ENCODE peak calls at places on chromosomes 16 and 17, in five cellular contexts. M is CD8-positive, alpha-beta T cell; A is GM06990; G is tibial artery; P is coronary artery. L is an unnamed sample.

GRCh38 chr17:38729886-38730525 is at the start of gene CISD3:
- DNase-seq in M (peak), A (peak), G (peak), P (peak), L (no peak)

GRCh38 chr16:64065523-64065922 is 1056.3 kb downstream of the CDH11 start:
- DNase-seq in M (no peak), A (no peak), G (no peak), P (no peak), L (no peak)

GRCh38 chr17:6712058-6712853 is 913 bp downstream of the SLC13A5 start:
- DNase-seq in M (no peak), A (no peak), G (no peak), P (no peak), L (no peak)

GRCh38 chr17:80909635-80910034 is 82.0 kb upstream of the CHMP6 start:
- DNase-seq in M (no peak), A (no peak), G (no peak), P (no peak), L (no peak)

GRCh38 chr16:25110392-25110947 is 1.1 kb upstream of the LCMT1 start:
- DNase-seq in M (no peak), A (no peak), G (no peak), P (no peak), L (no peak)

GRCh38 chr17:41617698-41618097 is 5.1 kb upstream of the KRT16 start:
- DNase-seq in M (no peak), A (no peak), G (no peak), P (no peak), L (no peak)

GRCh38 chr17:44004077-44004760 is at the start of gene NAGS:
- DNase-seq in M (no peak), A (no peak), G (no peak), P (no peak), L (no peak)

GRCh38 chr17:76866774-76867577 is 1.2 kb upstream of the MGAT5B start:
- DNase-seq in M (no peak), A (no peak), G (no peak), P (no peak), L (no peak)

GRCh38 chr17:80125656-80126448 is 21.1 kb downstream of the EIF4A3 start:
- DNase-seq in M (no peak), A (no peak), G (no peak), P (no peak), L (no peak)

GRCh38 chr16:64206877-64207276 is 915.0 kb downstream of the CDH11 start:
- DNase-seq in M (no peak), A (no peak), G (no peak), P (no peak), L (no peak)

GRCh38 chr17:79728908-79729471 is 1.8 kb upstream of the ENPP7 start:
- DNase-seq in M (no peak), A (no peak), G (no peak), P (no peak), L (no peak)

GRCh38 chr16:85829751-85830445 is 30.4 kb downstream of the COX4I1 start:
- DNase-seq in M (no peak), A (no peak), G (peak), P (no peak), L (no peak)

GRCh38 chr16:85833540-85833914 is 34.0 kb downstream of the COX4I1 start:
- DNase-seq in M (no peak), A (no peak), G (no peak), P (no peak), L (no peak)

GRCh38 chr16:85835227-85835751 is 35.8 kb downstream of the COX4I1 start:
- DNase-seq in M (no peak), A (no peak), G (no peak), P (no peak), L (no peak)

GRCh38 chr16:85834741-85835140 is 35.2 kb downstream of the COX4I1 start:
- DNase-seq in M (no peak), A (no peak), G (no peak), P (no peak), L (no peak)

GRCh38 chr16:85832578-85833539 is 33.4 kb downstream of the COX4I1 start:
- DNase-seq in M (no peak), A (peak), G (no peak), P (no peak), L (no peak)
- TF ChIP-seq CTCF in M (no peak), A (peak), G (no peak), P (no peak), L (no peak)

GRCh38 chr16:5874899-5875298 is 777.3 kb upstream of the EEF2KMT start:
- DNase-seq in M (no peak), A (no peak), G (no peak), P (no peak), L (no peak)
- H3K4me3 ChIP-seq in M (no peak), A (no peak), G (no peak), P (no peak), L (no peak)

DNA sequence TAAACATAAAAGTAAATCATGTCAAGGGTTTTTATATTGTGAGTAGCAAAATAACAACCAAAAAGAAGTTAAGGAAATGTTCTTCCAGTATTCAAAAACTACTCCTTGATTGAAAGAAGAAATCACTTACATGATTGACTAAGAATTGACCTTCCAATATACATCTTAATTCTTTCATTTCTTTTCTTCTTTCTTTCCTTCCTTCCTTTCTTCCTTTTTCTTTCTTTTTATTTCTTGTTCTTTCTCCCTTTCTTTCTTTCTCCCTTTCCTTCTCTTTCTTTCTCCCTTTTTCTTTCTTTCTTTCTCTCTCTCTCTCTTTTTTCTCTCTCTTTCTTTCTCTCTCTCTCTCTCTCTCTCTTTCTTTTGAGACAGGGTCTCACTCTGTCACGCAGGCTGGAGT is 60.7 kb upstream of the SOX9 start:
- DNase-seq in M (no peak), A (no peak), G (no peak), P (no peak), L (no peak)
- TF ChIP-seq CTCF in M (no peak), A (no peak), G (no peak), P (no peak), L (no peak)

DNA sequence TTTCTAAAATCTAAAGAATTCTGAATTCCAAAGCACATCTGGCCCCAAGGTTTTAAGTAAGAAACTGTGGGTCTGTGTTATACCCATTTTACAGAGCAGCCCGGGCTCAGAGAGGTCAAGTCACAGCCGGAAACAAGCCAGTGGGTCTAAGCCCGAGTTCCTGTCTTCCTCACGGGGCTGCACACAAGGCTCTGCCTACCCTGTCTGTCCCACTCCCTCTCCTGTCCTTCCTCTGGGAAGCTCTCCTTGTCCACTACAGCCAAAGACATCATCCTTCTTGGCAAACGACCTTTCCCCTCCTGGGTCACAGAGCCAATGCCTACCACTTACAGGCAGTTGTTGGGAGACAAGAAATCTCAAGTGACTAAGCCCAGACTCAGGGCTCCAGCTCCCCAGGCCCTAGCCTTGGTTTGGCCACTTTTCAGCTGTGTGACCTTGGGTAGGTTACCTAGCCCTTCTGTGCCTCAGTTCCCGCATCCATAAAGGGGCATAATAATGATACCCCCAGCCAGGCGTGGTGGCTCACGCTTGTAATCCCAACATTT is 55.6 kb upstream of the MAP3K14 start:
- DNase-seq in M (no peak), A (no peak), G (peak), P (peak), L (no peak)
- H3K4me3 ChIP-seq in M (no peak), A (no peak), G (no peak), P (no peak), L (no peak)

GRCh38 chr17:40562841-40563370 is 2.4 kb downstream of the CCR7 start:
- DNase-seq in M (no peak), A (no peak), G (no peak), P (no peak), L (no peak)

GRCh38 chr17:40560592-40561293 is 4.5 kb downstream of the CCR7 start:
- DNase-seq in M (peak), A (peak), G (no peak), P (peak), L (peak)

GRCh38 chr17:40561294-40561870 is 3.9 kb downstream of the CCR7 start:
- DNase-seq in M (no peak), A (no peak), G (peak), P (peak), L (peak)

GRCh38 chr17:40563371-40564052 is 1.8 kb downstream of the CCR7 start:
- DNase-seq in M (no peak), A (no peak), G (peak), P (peak), L (peak)

GRCh38 chr17:40561871-40562611 is 3.2 kb downstream of the CCR7 start:
- DNase-seq in M (peak), A (peak), G (no peak), P (peak), L (peak)
- TF ChIP-seq CTCF in M (peak), A (peak), G (no peak), P (no peak), L (peak)

GRCh38 chr17:75723201-75723930 is 2.1 kb downstream of the ITGB4 start:
- DNase-seq in M (no peak), A (no peak), G (peak), P (no peak), L (no peak)
- H3K4me3 ChIP-seq in M (no peak), A (no peak), G (no peak), P (peak), L (no peak)

GRCh38 chr17:3959295-3959899 is 4.8 kb downstream of the ATP2A3 start:
- DNase-seq in M (no peak), A (no peak), G (no peak), P (no peak), L (no peak)
- TF ChIP-seq CTCF in M (no peak), A (no peak), G (no peak), P (no peak), L (no peak)

GRCh38 chr17:18256776-18257175 is 1.8 kb downstream of the FLII start:
- DNase-seq in M (no peak), A (no peak), G (no peak), P (no peak), L (no peak)
- H3K4me3 ChIP-seq in M (peak), A (no peak), G (peak), P (peak), L (no peak)

GRCh38 chr17:74637265-74637664 is 13.7 kb upstream of the CD300E start:
- DNase-seq in M (no peak), A (no peak), G (peak), P (no peak), L (no peak)
- TF ChIP-seq CTCF in M (no peak), A (no peak), G (no peak), P (no peak), L (no peak)

DNA sequence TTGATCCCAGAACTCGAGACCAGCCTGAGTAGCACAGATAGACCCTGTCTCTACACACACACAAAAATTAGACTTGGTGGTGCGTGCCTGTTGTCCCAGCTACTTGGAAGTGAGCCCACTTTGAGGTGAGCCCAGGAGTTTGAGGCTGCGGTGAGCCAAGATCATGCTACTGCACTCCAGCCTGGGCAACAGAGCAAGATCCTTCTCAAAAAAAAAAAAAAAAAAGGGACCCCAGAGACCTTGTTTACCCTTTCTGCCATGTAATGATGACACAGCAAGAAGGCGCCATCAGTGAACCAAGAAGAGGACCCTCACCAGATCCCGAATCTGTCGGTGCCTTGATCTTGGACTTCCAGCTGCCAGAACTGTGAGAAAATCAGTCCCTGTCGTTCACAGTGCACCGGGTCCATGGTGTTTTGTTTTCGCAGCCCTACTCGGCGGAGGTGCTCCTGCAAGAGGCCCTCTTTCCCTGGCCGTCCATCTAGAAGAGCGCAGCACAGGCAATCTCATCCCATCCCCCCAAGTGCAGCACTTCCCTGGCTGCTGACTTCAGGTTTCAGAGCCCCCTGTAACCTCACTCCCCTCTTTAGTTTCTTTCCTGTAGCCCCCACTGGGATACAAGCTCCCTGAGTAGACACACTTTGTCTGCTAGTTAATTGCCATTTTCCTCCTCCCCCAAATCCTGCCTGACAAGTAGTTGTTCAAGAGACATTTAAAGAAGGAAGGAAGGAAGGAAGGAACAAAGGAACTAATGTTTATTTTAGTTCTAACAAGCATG is 115.2 kb downstream of the SNX29 start:
- DNase-seq in M (no peak), A (no peak), G (peak), P (no peak), L (no peak)
- H3K4me3 ChIP-seq in M (no peak), A (no peak), G (no peak), P (no peak), L (no peak)